ENCODE peak calls at places on chromosomes 6 and 20, in six cellular contexts. S is HFF-Myc, D is neural crest cell, Q is fibroblast of the aortic adventitia, X is MCF 10A, I is osteocyte. Z is an unnamed sample.

GRCh38 chr6:146829792-146830565 is 231.2 kb downstream of the ADGB start:
- DNase-seq in Q (no peak), S (no peak), X (no peak), D (no peak), I (no peak), Z (no peak)

GRCh38 chr6:130811932-130812331 is 15.3 kb upstream of the SMLR1 start:
- DNase-seq in D (no peak), Q (no peak), X (no peak), I (no peak), S (no peak), Z (no peak)

GRCh38 chr20:63126876-63127699 is 88.8 kb downstream of the YTHDF1 start:
- DNase-seq in S (no peak), Q (no peak), I (peak; percentile 66), D (no peak), X (no peak), Z (no peak)

GRCh38 chr6:36038120-36038876 is 10.7 kb downstream of the MAPK14 start:
- DNase-seq in Q (peak; percentile 78), I (no peak), X (no peak), D (no peak), S (no peak), Z (no peak)

GRCh38 chr6:148593813-148594170 is 153.0 kb upstream of the UST start:
- DNase-seq in D (no peak), Q (no peak), I (no peak), X (no peak), S (no peak), Z (no peak)

GRCh38 chr6:819122-819521 is 126.2 kb upstream of the EXOC2 start:
- DNase-seq in X (no peak), D (no peak), I (no peak), Q (no peak), S (no peak), Z (no peak)

GRCh38 chr6:12472601-12473038 is 182.5 kb downstream of the EDN1 start:
- DNase-seq in S (no peak), X (peak; percentile 96), Q (peak; percentile 93), I (no peak), D (no peak), Z (no peak)

GRCh38 chr20:33732166-33732970 is 572 bp downstream of the ZNF341 start:
- DNase-seq in D (no peak), X (peak; percentile 65), S (no peak), Q (peak; percentile 78), I (peak; percentile 95), Z (no peak)

GRCh38 chr6:51314965-51315364 is 496.3 kb downstream of the TFAP2B start:
- DNase-seq in I (no peak), S (no peak), D (no peak), Q (no peak), X (peak; percentile 35), Z (no peak)

GRCh38 chr6:132673376-132674094 is 14.6 kb upstream of the TAAR1 start:
- DNase-seq in I (no peak), X (no peak), D (no peak), Q (no peak), S (no peak), Z (no peak)

GRCh38 chr6:82085701-82086100 is 161.8 kb downstream of the IBTK start:
- DNase-seq in S (no peak), Q (no peak), I (no peak), D (no peak), X (no peak), Z (no peak)

GRCh38 chr6:141607956-141608355 is 524.8 kb upstream of the GJE1 start:
- DNase-seq in D (no peak), Q (peak; percentile 1), I (no peak), X (no peak), S (no peak), Z (no peak)

GRCh38 chr6:141610741-141611140 is 522.0 kb upstream of the GJE1 start:
- DNase-seq in I (no peak), X (no peak), D (no peak), S (no peak), Q (peak; percentile 29), Z (no peak)
- TF ChIP-seq CTCF in I (peak; percentile 31), X (no peak), D (peak; percentile 47), S (peak; percentile 19), Q (peak; percentile 47), Z (peak; percentile 55)

DNA sequence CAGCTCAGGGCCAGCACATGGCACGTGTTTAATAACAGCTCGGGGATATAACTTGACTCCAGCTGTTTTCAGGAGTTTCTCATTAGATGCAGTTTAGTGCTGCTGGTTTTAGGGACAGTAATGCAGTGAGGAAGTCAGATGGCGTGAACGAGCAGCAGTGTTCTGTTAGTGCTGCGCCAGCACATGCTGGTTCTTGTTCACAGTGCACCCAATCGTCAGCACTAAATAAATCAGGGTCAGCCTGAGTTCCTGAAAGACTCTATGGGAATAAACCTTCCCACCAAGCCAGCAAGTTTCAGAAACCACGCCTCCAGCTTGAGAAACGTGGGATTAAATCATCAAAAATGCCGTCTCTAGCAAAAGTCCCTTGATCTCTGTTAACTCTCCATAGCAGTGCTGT is 235.9 kb upstream of the SUPT3H start:
- DNase-seq in D (no peak), Q (peak; percentile 74), S (no peak), X (peak; percentile 66), I (no peak), Z (no peak)
- TF ChIP-seq CTCF in D (no peak), Q (no peak), S (no peak), X (no peak), I (no peak), Z (no peak)

GRCh38 chr6:10351678-10352220 is 63.1 kb downstream of the TFAP2A start:
- DNase-seq in X (no peak), D (no peak), S (peak; percentile 32), Q (no peak), I (no peak), Z (no peak)

GRCh38 chr6:10359581-10359980 is 55.3 kb downstream of the TFAP2A start:
- DNase-seq in X (no peak), S (no peak), I (no peak), D (no peak), Q (no peak), Z (no peak)

GRCh38 chr6:10350720-10351119 is 64.2 kb downstream of the TFAP2A start:
- DNase-seq in Q (no peak), I (no peak), S (no peak), X (no peak), D (no peak), Z (no peak)

DNA sequence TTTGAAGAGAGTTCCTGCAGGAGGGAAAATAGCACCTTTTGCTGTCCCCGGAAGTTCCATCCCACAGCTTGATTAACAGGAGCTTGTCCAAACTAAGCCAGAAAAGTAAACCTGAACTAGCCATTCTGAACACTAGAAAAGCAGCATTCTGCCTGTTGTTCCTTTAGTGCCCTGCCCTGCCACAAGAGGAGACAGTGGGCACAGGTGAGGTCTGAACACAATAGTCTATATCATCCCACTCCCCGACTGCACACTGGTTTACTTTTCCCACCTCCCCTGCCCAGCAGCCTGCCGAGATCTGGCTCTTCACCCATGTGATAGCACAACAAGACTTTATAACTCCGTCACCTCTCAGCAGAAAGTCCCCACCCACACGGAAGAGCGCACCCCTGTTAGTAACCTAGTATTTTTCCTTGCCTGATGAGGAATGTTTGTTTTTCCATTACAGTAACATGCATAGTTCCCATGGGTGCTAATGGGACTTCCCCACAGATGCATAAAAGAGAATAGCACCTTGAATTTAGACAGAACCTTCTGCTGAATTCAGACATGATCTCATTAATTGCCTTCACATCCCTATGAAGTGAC is 59.7 kb downstream of the TFAP2A start:
- DNase-seq in Q (no peak), S (no peak), X (peak; percentile 60), D (no peak), I (no peak), Z (no peak)
- TF ChIP-seq CTCF in Q (no peak), S (no peak), X (no peak), D (no peak), I (no peak), Z (no peak)

DNA sequence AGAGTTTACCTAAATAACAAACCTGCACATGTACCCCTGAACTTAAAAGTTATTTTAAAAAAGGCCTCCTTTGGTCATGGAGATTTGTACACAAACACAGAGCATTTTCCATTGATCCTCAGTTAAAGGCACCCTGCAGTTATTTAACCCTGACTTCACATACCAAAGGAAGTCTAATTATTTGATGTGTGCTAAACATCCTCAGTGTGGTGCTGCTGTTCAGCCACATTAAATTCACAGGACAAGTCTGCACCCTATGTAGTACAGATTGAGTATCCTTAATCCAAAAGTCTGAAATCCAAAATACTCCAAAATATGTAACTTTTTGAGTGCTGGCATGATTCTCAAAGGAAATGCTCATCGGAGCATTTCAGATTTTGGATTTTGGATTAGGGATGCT is 21.4 kb downstream of the KCNQ5 start:
- DNase-seq in X (no peak), Q (peak; percentile 44), S (no peak), I (no peak), D (no peak), Z (no peak)
- TF ChIP-seq CTCF in X (peak; percentile 31), Q (peak; percentile 8), S (no peak), I (peak; percentile 56), D (no peak), Z (no peak)

GRCh38 chr6:162854734-162855191 is 127.0 kb downstream of the PACRG start:
- DNase-seq in I (no peak), X (no peak), Q (no peak), D (no peak), S (no peak), Z (no peak)

GRCh38 chr6:162857321-162857720 is 129.5 kb downstream of the PACRG start:
- DNase-seq in Q (no peak), D (no peak), I (no peak), X (no peak), S (no peak), Z (no peak)

GRCh38 chr6:162854228-162854627 is 126.5 kb downstream of the PACRG start:
- DNase-seq in S (no peak), D (no peak), Q (no peak), I (no peak), X (no peak), Z (no peak)

GRCh38 chr6:162852810-162853577 is 125.2 kb downstream of the PACRG start:
- DNase-seq in X (no peak), S (no peak), D (no peak), I (no peak), Q (no peak), Z (no peak)

GRCh38 chr6:162856885-162857284 is 129.1 kb downstream of the PACRG start:
- DNase-seq in I (no peak), D (peak; percentile 45), S (peak; percentile 75), Q (peak; percentile 83), X (peak; percentile 86), Z (no peak)
- TF ChIP-seq CTCF in I (peak; percentile 79), D (peak; percentile 69), S (peak; percentile 63), Q (peak; percentile 69), X (peak; percentile 59), Z (peak; percentile 75)

GRCh38 chr6:76677017-76677416 is 604.6 kb upstream of the IMPG1 start:
- DNase-seq in X (no peak), D (no peak), Q (no peak), S (no peak), I (no peak), Z (no peak)

GRCh38 chr6:76684881-76685280 is 612.4 kb upstream of the IMPG1 start:
- DNase-seq in I (no peak), X (no peak), Q (no peak), S (no peak), D (no peak), Z (no peak)

GRCh38 chr6:76683985-76684384 is 611.5 kb upstream of the IMPG1 start:
- DNase-seq in Q (no peak), S (no peak), D (no peak), X (no peak), I (no peak), Z (no peak)

GRCh38 chr6:76681781-76682180 is 609.3 kb upstream of the IMPG1 start:
- DNase-seq in Q (peak; percentile 46), D (no peak), I (no peak), X (peak; percentile 36), S (no peak), Z (no peak)

GRCh38 chr6:76682842-76683241 is 610.4 kb upstream of the IMPG1 start:
- DNase-seq in X (peak; percentile 32), S (no peak), Q (peak; percentile 17), I (no peak), D (no peak), Z (no peak)
- TF ChIP-seq CTCF in X (peak; percentile 36), S (peak; percentile 13), Q (peak; percentile 32), I (peak; percentile 64), D (peak; percentile 74), Z (peak; percentile 77)

GRCh38 chr20:56843817-56844216 is 214.7 kb downstream of the TFAP2C start:
- DNase-seq in D (no peak), Q (no peak), I (no peak), X (peak; percentile 20), S (no peak), Z (no peak)
- TF ChIP-seq CTCF in D (peak; percentile 35), Q (no peak), I (peak; percentile 44), X (no peak), S (peak; percentile 28), Z (peak; percentile 48)